ENCODE peak calls at places on chromosome 3, in six cellular contexts. One of them, this sample, is unnamed.

GRCh38 chr3:52402101-52402521 is 42.8 kb downstream of the SEMA3G start:
- DNase-seq in body of pancreas: peak
- DNase-seq in neural progenitor cell: no peak
- DNase-seq in HFF-Myc: no peak
- DNase-seq in psoas muscle: peak
- DNase-seq in astrocyte: no peak
- DNase-seq in this sample: no peak

GRCh38 chr3:86921981-86922680 is 68.8 kb downstream of the VGLL3 start:
- DNase-seq in neural progenitor cell: no peak
- DNase-seq in body of pancreas: no peak
- DNase-seq in HFF-Myc: no peak
- DNase-seq in astrocyte: peak
- DNase-seq in psoas muscle: no peak
- DNase-seq in this sample: no peak

GRCh38 chr3:168620854-168621253 is 525.1 kb upstream of the GOLIM4 start:
- DNase-seq in astrocyte: no peak
- DNase-seq in HFF-Myc: no peak
- DNase-seq in neural progenitor cell: peak
- DNase-seq in body of pancreas: peak
- DNase-seq in psoas muscle: no peak
- DNase-seq in this sample: no peak

GRCh38 chr3:52270252-52270754 is 8.1 kb downstream of the WDR82 start:
- DNase-seq in neural progenitor cell: no peak
- DNase-seq in psoas muscle: no peak
- DNase-seq in body of pancreas: no peak
- DNase-seq in HFF-Myc: no peak
- DNase-seq in astrocyte: no peak
- DNase-seq in this sample: no peak

GRCh38 chr3:194606941-194607340 is 26.3 kb downstream of the TMEM44 start:
- DNase-seq in astrocyte: no peak
- DNase-seq in HFF-Myc: no peak
- DNase-seq in body of pancreas: no peak
- DNase-seq in psoas muscle: no peak
- DNase-seq in neural progenitor cell: no peak
- DNase-seq in this sample: no peak

GRCh38 chr3:147521646-147522045 is 112.5 kb downstream of the ZIC1 start:
- DNase-seq in neural progenitor cell: no peak
- DNase-seq in astrocyte: peak
- DNase-seq in HFF-Myc: peak
- DNase-seq in psoas muscle: no peak
- DNase-seq in body of pancreas: no peak
- DNase-seq in this sample: no peak

GRCh38 chr3:66449411-66449931 is 51.4 kb downstream of the LRIG1 start:
- DNase-seq in neural progenitor cell: no peak
- DNase-seq in astrocyte: no peak
- DNase-seq in body of pancreas: no peak
- DNase-seq in HFF-Myc: no peak
- DNase-seq in psoas muscle: no peak
- DNase-seq in this sample: peak

GRCh38 chr3:119343719-119344118 is 49.5 kb downstream of the ARHGAP31 start:
- DNase-seq in neural progenitor cell: no peak
- DNase-seq in HFF-Myc: no peak
- DNase-seq in astrocyte: no peak
- DNase-seq in psoas muscle: no peak
- DNase-seq in body of pancreas: no peak
- DNase-seq in this sample: no peak

GRCh38 chr3:4935347-4935746 is 43.9 kb upstream of the BHLHE40 start:
- DNase-seq in HFF-Myc: no peak
- DNase-seq in neural progenitor cell: no peak
- DNase-seq in astrocyte: peak
- DNase-seq in body of pancreas: no peak
- DNase-seq in psoas muscle: no peak
- DNase-seq in this sample: no peak

GRCh38 chr3:81426826-81427565 is 334.4 kb downstream of the GBE1 start:
- DNase-seq in neural progenitor cell: no peak
- DNase-seq in body of pancreas: no peak
- DNase-seq in HFF-Myc: no peak
- DNase-seq in psoas muscle: no peak
- DNase-seq in astrocyte: no peak
- DNase-seq in this sample: no peak

GRCh38 chr3:13281657-13282527 is 138.2 kb downstream of the NUP210 start:
- DNase-seq in HFF-Myc: no peak
- DNase-seq in neural progenitor cell: peak
- DNase-seq in astrocyte: no peak
- DNase-seq in body of pancreas: peak
- DNase-seq in psoas muscle: peak
- DNase-seq in this sample: peak

GRCh38 chr3:42847731-42848130 is 27.9 kb downstream of the CYP8B1 start:
- DNase-seq in astrocyte: no peak
- DNase-seq in neural progenitor cell: peak
- DNase-seq in HFF-Myc: no peak
- DNase-seq in psoas muscle: no peak
- DNase-seq in body of pancreas: no peak
- DNase-seq in this sample: no peak

GRCh38 chr3:185330644-185331043 is 32.3 kb upstream of the MAP3K13 start:
- DNase-seq in body of pancreas: peak
- DNase-seq in HFF-Myc: no peak
- DNase-seq in neural progenitor cell: no peak
- DNase-seq in astrocyte: no peak
- DNase-seq in psoas muscle: no peak
- DNase-seq in this sample: no peak

GRCh38 chr3:128878556-128879124 is 780 bp upstream of the ACAD9 start:
- DNase-seq in HFF-Myc: no peak
- DNase-seq in psoas muscle: no peak
- DNase-seq in neural progenitor cell: peak
- DNase-seq in astrocyte: peak
- DNase-seq in body of pancreas: no peak
- DNase-seq in this sample: no peak

GRCh38 chr3:179181021-179181472 is 32.9 kb downstream of the PIK3CA start:
- DNase-seq in HFF-Myc: no peak
- DNase-seq in psoas muscle: no peak
- DNase-seq in astrocyte: peak
- DNase-seq in body of pancreas: no peak
- DNase-seq in neural progenitor cell: no peak
- DNase-seq in this sample: no peak

GRCh38 chr3:54928056-54928770 is at the start of gene LRTM1:
- DNase-seq in HFF-Myc: no peak
- DNase-seq in body of pancreas: no peak
- DNase-seq in astrocyte: no peak
- DNase-seq in neural progenitor cell: peak
- DNase-seq in psoas muscle: no peak
- DNase-seq in this sample: no peak

DNA sequence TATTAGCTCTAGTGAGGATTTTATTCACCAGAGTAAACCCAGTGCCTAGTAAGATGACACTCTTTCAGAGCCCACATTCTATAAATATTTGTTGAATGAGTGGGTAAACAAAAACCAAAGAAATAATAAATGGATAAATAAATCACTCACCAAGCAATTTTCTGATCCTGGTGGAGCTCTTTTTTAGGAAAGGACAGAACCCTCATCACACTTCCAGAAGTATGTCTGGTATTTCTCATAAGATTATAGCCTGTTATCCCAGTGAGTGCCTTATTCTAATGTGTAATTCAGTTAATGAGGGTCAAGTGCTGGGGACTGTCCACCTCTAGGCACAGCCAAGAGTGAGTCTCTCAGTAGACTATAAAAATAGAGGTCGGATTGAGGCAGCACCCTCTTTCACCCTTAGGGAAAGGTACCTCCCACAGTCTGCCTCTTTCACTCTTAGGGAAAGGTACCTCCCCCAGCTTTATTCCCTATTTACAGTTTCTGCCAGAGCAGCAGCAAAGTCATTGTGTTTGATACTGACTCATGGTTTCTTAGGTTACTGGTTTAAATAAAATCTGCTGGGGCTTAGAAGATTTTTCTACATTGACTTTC is 144.9 kb downstream of the STAC start:
- DNase-seq in psoas muscle: no peak
- DNase-seq in HFF-Myc: peak
- DNase-seq in astrocyte: peak
- DNase-seq in body of pancreas: no peak
- DNase-seq in neural progenitor cell: no peak
- DNase-seq in this sample: no peak
- H3K4me3 ChIP-seq in psoas muscle: no peak
- H3K4me3 ChIP-seq in HFF-Myc: no peak
- H3K4me3 ChIP-seq in astrocyte: no peak
- H3K4me3 ChIP-seq in body of pancreas: no peak
- H3K4me3 ChIP-seq in neural progenitor cell: no peak
- H3K4me3 ChIP-seq in this sample: no peak

GRCh38 chr3:189270248-189270832 is 98.6 kb downstream of the TPRG1 start:
- DNase-seq in psoas muscle: peak
- DNase-seq in neural progenitor cell: peak
- DNase-seq in astrocyte: peak
- DNase-seq in body of pancreas: peak
- DNase-seq in HFF-Myc: peak
- DNase-seq in this sample: peak
- TF ChIP-seq CTCF in psoas muscle: peak
- TF ChIP-seq CTCF in neural progenitor cell: peak
- TF ChIP-seq CTCF in astrocyte: peak
- TF ChIP-seq CTCF in body of pancreas: peak
- TF ChIP-seq CTCF in HFF-Myc: peak
- TF ChIP-seq CTCF in this sample: peak

GRCh38 chr3:170047133-170047404 is 9.3 kb downstream of the GPR160 start:
- DNase-seq in psoas muscle: no peak
- DNase-seq in astrocyte: no peak
- DNase-seq in body of pancreas: no peak
- DNase-seq in neural progenitor cell: no peak
- DNase-seq in HFF-Myc: no peak
- DNase-seq in this sample: no peak

GRCh38 chr3:170046269-170047132 is 8.7 kb downstream of the GPR160 start:
- DNase-seq in astrocyte: no peak
- DNase-seq in neural progenitor cell: no peak
- DNase-seq in psoas muscle: no peak
- DNase-seq in HFF-Myc: no peak
- DNase-seq in body of pancreas: peak
- DNase-seq in this sample: no peak

GRCh38 chr3:170044280-170044679 is 6.5 kb downstream of the GPR160 start:
- DNase-seq in astrocyte: no peak
- DNase-seq in body of pancreas: no peak
- DNase-seq in HFF-Myc: no peak
- DNase-seq in psoas muscle: no peak
- DNase-seq in neural progenitor cell: no peak
- DNase-seq in this sample: no peak

GRCh38 chr3:170043506-170043905 is 5.7 kb downstream of the GPR160 start:
- DNase-seq in astrocyte: no peak
- DNase-seq in psoas muscle: no peak
- DNase-seq in HFF-Myc: no peak
- DNase-seq in body of pancreas: no peak
- DNase-seq in neural progenitor cell: no peak
- DNase-seq in this sample: no peak

GRCh38 chr3:170044795-170045244 is 7.0 kb downstream of the GPR160 start:
- DNase-seq in neural progenitor cell: no peak
- DNase-seq in astrocyte: no peak
- DNase-seq in body of pancreas: no peak
- DNase-seq in psoas muscle: no peak
- DNase-seq in HFF-Myc: no peak
- DNase-seq in this sample: no peak
- H3K4me3 ChIP-seq in neural progenitor cell: no peak
- H3K4me3 ChIP-seq in astrocyte: no peak
- H3K4me3 ChIP-seq in body of pancreas: no peak
- H3K4me3 ChIP-seq in psoas muscle: no peak
- H3K4me3 ChIP-seq in HFF-Myc: no peak
- H3K4me3 ChIP-seq in this sample: no peak

DNA sequence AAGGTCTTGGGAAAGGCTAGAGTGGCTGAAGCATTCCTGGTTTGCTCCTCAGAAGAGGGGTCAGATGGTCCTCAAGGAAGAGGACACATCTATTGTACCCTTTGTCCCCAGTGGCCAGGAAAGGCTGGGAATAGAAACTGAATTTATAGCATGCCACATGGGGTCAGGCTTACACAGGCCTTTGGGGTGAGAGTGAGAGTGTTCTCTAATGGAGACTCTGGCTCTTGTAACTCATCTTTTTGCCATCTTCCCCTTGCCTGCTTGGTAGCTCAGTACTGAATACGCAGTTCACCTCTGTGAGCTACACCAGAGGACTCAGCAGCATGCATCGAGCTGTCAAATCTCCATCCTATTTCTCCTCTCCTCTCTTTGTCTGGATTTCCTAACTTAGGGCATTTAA is 87.5 kb downstream of the ATP2B2 start:
- DNase-seq in body of pancreas: no peak
- DNase-seq in astrocyte: peak
- DNase-seq in neural progenitor cell: peak
- DNase-seq in HFF-Myc: no peak
- DNase-seq in psoas muscle: no peak
- DNase-seq in this sample: no peak
- TF ChIP-seq CTCF in body of pancreas: no peak
- TF ChIP-seq CTCF in astrocyte: peak
- TF ChIP-seq CTCF in neural progenitor cell: peak
- TF ChIP-seq CTCF in HFF-Myc: peak
- TF ChIP-seq CTCF in psoas muscle: peak
- TF ChIP-seq CTCF in this sample: no peak

GRCh38 chr3:134797080-134797801 is 2.2 kb downstream of the EPHB1 start:
- DNase-seq in psoas muscle: no peak
- DNase-seq in astrocyte: no peak
- DNase-seq in HFF-Myc: no peak
- DNase-seq in neural progenitor cell: peak
- DNase-seq in body of pancreas: no peak
- DNase-seq in this sample: no peak
- H3K4me3 ChIP-seq in psoas muscle: peak
- H3K4me3 ChIP-seq in astrocyte: peak
- H3K4me3 ChIP-seq in HFF-Myc: no peak
- H3K4me3 ChIP-seq in neural progenitor cell: peak
- H3K4me3 ChIP-seq in body of pancreas: no peak
- H3K4me3 ChIP-seq in this sample: peak